ENCODE peak calls at places on chromosomes 4 and X, in nine cellular contexts. Q is HepG2, H is breast epithelium, R is stomach, K is GM12891, W is upper lobe of left lung, C is transverse colon, U is spleen, O is suprapubic skin. S is an unnamed sample.

GRCh38 chrX:101117701-101118100 is 19.7 kb downstream of the CENPI start:
- DNase-seq in Q (no peak), H (no peak), R (no peak), K (no peak), W (no peak), C (no peak), U (no peak), O (no peak), S (no peak)

GRCh38 chrX:70001708-70002341 is 47.9 kb downstream of the AWAT2 start:
- DNase-seq in Q (no peak), H (no peak), R (no peak), K (no peak), W (no peak), C (no peak), U (no peak), O (no peak), S (no peak)

GRCh38 chrX:148365233-148365632 is 135.2 kb upstream of the AFF2 start:
- DNase-seq in Q (no peak), H (no peak), R (no peak), K (no peak), W (no peak), C (no peak), U (no peak), O (no peak), S (no peak)

GRCh38 chr4:114729339-114729738 is 130.7 kb downstream of the UGT8 start:
- DNase-seq in Q (no peak), H (no peak), R (no peak), K (no peak), W (peak; percentile 29), C (no peak), U (no peak), O (no peak), S (no peak)

GRCh38 chr4:40327340-40327739 is 7.8 kb upstream of the CHRNA9 start:
- DNase-seq in Q (no peak), H (no peak), R (no peak), K (no peak), W (no peak), C (no peak), U (no peak), O (no peak), S (no peak)

GRCh38 chr4:87060957-87061356 is 126.1 kb downstream of the AFF1 start:
- DNase-seq in Q (no peak), H (no peak), R (no peak), K (no peak), W (no peak), C (no peak), U (no peak), O (no peak), S (no peak)

GRCh38 chrX:11329016-11329415 is 35.8 kb downstream of the AMELX start:
- DNase-seq in Q (no peak), H (no peak), R (no peak), K (no peak), W (no peak), C (no peak), U (no peak), O (no peak), S (no peak)

GRCh38 chr4:59583845-59584568 is 1616.1 kb upstream of the ADGRL3 start:
- DNase-seq in Q (no peak), H (no peak), R (no peak), K (no peak), W (no peak), C (no peak), U (no peak), O (no peak), S (no peak)

GRCh38 chr4:177308842-177309524 is 691 bp upstream of the NEIL3 start:
- DNase-seq in Q (no peak), H (no peak), R (no peak), K (no peak), W (no peak), C (no peak), U (no peak), O (no peak), S (no peak)

GRCh38 chrX:7147431-7147977 is at the start of gene STS:
- DNase-seq in Q (no peak), H (peak; percentile 44), R (peak; percentile 49), K (no peak), W (no peak), C (peak; percentile 52), U (peak; percentile 92), O (peak; percentile 72), S (peak; percentile 38)

GRCh38 chr4:26692014-26692726 is 108.3 kb downstream of the TBC1D19 start:
- DNase-seq in Q (no peak), H (no peak), R (no peak), K (no peak), W (no peak), C (no peak), U (no peak), O (no peak), S (no peak)

GRCh38 chr4:32745351-32745750 is 2025.2 kb downstream of the PCDH7 start:
- DNase-seq in Q (no peak), H (no peak), R (no peak), K (no peak), W (no peak), C (no peak), U (no peak), O (no peak), S (no peak)

GRCh38 chr4:70778888-70779422 is 57.2 kb downstream of the RUFY3 start:
- DNase-seq in Q (no peak), H (no peak), R (no peak), K (no peak), W (no peak), C (no peak), U (no peak), O (no peak), S (no peak)

GRCh38 chr4:66562276-66562806 is 892.1 kb upstream of the EPHA5 start:
- DNase-seq in Q (no peak), H (no peak), R (no peak), K (no peak), W (no peak), C (no peak), U (no peak), O (no peak), S (no peak)

GRCh38 chr4:158253350-158253980 is 43.2 kb downstream of the TMEM144 start:
- DNase-seq in Q (peak; percentile 53), H (peak; percentile 39), R (peak; percentile 35), K (no peak), W (no peak), C (peak; percentile 33), U (no peak), O (no peak), S (peak; percentile 5)

GRCh38 chrX:41922694-41923171 is 621 bp downstream of the CASK start:
- DNase-seq in Q (no peak), H (no peak), R (no peak), K (no peak), W (no peak), C (peak; percentile 21), U (peak; percentile 86), O (peak; percentile 70), S (no peak)

GRCh38 chrX:95875661-95876060 is 809.0 kb upstream of the DIAPH2 start:
- DNase-seq in Q (no peak), H (no peak), R (no peak), K (no peak), W (no peak), C (no peak), U (no peak), O (no peak), S (no peak)

GRCh38 chr4:89954906-89955305 is 60.3 kb downstream of the MMRN1 start:
- DNase-seq in Q (no peak), H (no peak), R (no peak), K (no peak), W (no peak), C (no peak), U (no peak), O (no peak), S (no peak)

GRCh38 chr4:8201341-8201781 is 2.3 kb downstream of the SH3TC1 start:
- DNase-seq in Q (no peak), H (no peak), R (no peak), K (peak; percentile 68), W (peak; percentile 69), C (peak; percentile 42), U (peak; percentile 89), O (no peak), S (peak; percentile 76)
- TF ChIP-seq POLR2AphosphoS5 in Q (no peak), H (no peak), R (no peak), K (no peak), W (no peak), C (no peak), U (peak; percentile 84), O (no peak), S (no peak)

DNA sequence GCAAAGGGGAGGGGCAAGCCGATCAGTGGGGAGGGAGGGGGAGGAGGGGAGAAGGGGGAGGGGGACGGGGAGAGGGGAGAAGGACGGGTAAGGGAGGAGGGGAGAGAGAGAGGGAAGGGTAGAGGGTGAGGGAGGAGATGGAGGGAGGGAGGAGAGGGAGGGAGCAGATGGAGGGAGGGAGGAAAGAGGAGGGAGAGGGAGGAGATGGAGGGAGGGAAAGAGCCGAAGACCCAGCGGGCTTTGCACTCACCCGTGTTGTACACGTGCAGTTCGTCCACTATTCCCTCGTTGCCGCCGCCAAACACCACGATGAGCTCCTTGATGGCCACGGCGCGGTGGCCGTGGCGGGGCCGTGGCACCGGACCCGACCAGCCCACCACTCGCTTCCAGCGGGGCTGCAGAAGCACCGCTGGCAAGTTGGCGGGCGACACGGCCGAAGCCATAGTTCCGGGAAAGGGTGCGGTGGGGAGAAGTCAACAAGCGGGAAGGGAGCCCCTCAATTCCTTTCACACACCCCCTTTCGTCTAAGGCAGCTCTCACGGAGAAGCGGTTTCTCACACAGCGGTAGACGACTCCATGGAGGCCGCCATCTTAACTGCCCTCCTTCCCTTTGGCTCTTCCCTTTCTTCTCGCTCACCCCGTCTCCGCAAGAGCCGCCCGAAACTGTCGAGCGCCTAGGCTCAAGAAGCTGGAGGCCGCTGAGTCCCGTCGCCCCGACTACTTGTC is 1.1 kb downstream of the HCFC1 start:
- DNase-seq in Q (peak; percentile 29), H (no peak), R (no peak), K (no peak), W (peak; percentile 82), C (no peak), U (peak; percentile 90), O (no peak), S (no peak)
- TF ChIP-seq POLR2A in Q (peak; percentile 52), H (no peak), R (no peak), K (no peak), W (no peak), C (no peak), U (no peak), O (no peak), S (peak; percentile 7)

GRCh38 chrX:103585421-103586313 is at the start of gene TCEAL4:
- DNase-seq in Q (no peak), H (peak; percentile 53), R (peak; percentile 63), K (no peak), W (peak; percentile 86), C (peak; percentile 68), U (peak; percentile 85), O (peak; percentile 80), S (peak; percentile 25)
- TF ChIP-seq POLR2AphosphoS5 in Q (peak; percentile 58), H (peak; percentile 63), R (no peak), K (no peak), W (peak; percentile 61), C (peak; percentile 36), U (peak; percentile 77), O (no peak), S (no peak)

DNA sequence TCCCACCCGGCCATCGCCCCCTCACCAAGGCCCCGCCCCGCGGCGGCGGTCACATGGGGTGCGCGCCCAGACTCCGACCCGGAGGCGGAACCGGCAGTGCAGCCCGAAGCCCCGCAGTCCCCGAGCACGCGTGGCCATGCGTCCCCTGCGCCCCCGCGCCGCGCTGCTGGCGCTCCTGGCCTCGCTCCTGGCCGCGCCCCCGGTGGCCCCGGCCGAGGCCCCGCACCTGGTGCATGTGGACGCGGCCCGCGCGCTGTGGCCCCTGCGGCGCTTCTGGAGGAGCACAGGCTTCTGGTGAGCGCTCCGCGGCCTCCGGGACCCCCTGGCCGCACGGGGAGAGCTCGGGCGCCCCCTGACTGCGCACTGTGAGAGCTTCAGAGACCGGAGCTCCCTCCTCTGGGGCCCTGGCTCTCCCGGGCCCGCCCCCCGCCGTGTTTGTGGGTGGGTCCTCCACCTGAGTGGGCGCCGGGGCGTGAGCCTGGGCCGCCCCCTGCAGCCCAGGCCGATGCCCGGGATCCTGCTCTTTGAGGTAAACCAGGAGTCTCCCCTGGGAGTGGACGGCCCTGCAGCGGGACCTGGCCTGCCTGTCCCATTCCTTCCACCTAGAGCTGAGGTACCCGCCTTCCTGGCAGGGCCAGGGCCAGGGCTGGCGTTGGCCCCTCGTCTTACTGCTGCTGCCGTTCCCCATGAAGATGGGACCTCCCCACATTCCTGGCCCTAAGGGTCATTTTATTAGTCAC is at the start of gene IDUA:
- DNase-seq in Q (peak; percentile 74), H (peak; percentile 50), R (peak; percentile 83), K (peak; percentile 91), W (peak; percentile 98), C (peak; percentile 90), U (peak; percentile 98), O (peak; percentile 92), S (peak; percentile 81)
- TF ChIP-seq POLR2A in Q (peak; percentile 37), H (no peak), R (no peak), K (no peak), W (no peak), C (no peak), U (no peak), O (no peak), S (peak; percentile 57)